ENCODE peak calls at places on chromosomes 6 and 20, in six cellular contexts. One of them, this sample, is unnamed.

GRCh38 chr6:79672631-79673065 is 41.5 kb downstream of the SH3BGRL2 start:
- DNase-seq in body of pancreas: no peak
- DNase-seq in left lung: no peak
- DNase-seq in mammary epithelial cell: peak; percentile 46
- DNase-seq in psoas muscle: no peak
- DNase-seq in CD8-positive, alpha-beta T cell: no peak
- DNase-seq in this sample: peak; percentile 82

GRCh38 chr6:5126214-5126613 is 41.1 kb downstream of the PPP1R3G start:
- DNase-seq in body of pancreas: no peak
- DNase-seq in left lung: no peak
- DNase-seq in mammary epithelial cell: no peak
- DNase-seq in psoas muscle: no peak
- DNase-seq in CD8-positive, alpha-beta T cell: no peak
- DNase-seq in this sample: no peak

GRCh38 chr6:43964659-43965570 is 162.3 kb downstream of the MRPL14 start:
- DNase-seq in body of pancreas: no peak
- DNase-seq in left lung: no peak
- DNase-seq in mammary epithelial cell: no peak
- DNase-seq in psoas muscle: no peak
- DNase-seq in CD8-positive, alpha-beta T cell: peak; percentile 29
- DNase-seq in this sample: peak; percentile 35

GRCh38 chr20:46699651-46700359 is 9.6 kb upstream of the SLC2A10 start:
- DNase-seq in body of pancreas: peak; percentile 33
- DNase-seq in left lung: no peak
- DNase-seq in mammary epithelial cell: peak; percentile 33
- DNase-seq in psoas muscle: no peak
- DNase-seq in CD8-positive, alpha-beta T cell: no peak
- DNase-seq in this sample: no peak

GRCh38 chr6:42025066-42025789 is 25.1 kb upstream of the TAF8 start:
- DNase-seq in body of pancreas: no peak
- DNase-seq in left lung: no peak
- DNase-seq in mammary epithelial cell: no peak
- DNase-seq in psoas muscle: no peak
- DNase-seq in CD8-positive, alpha-beta T cell: no peak
- DNase-seq in this sample: no peak

GRCh38 chr20:49821850-49822249 is 9.2 kb downstream of the SLC9A8 start:
- DNase-seq in body of pancreas: no peak
- DNase-seq in left lung: no peak
- DNase-seq in mammary epithelial cell: peak; percentile 37
- DNase-seq in psoas muscle: no peak
- DNase-seq in CD8-positive, alpha-beta T cell: no peak
- DNase-seq in this sample: no peak

GRCh38 chr6:121731381-121731780 is 295.9 kb downstream of the GJA1 start:
- DNase-seq in body of pancreas: no peak
- DNase-seq in left lung: no peak
- DNase-seq in mammary epithelial cell: no peak
- DNase-seq in psoas muscle: no peak
- DNase-seq in CD8-positive, alpha-beta T cell: no peak
- DNase-seq in this sample: no peak

GRCh38 chr6:163815796-163816195 is 401.3 kb downstream of the QKI start:
- DNase-seq in body of pancreas: no peak
- DNase-seq in left lung: no peak
- DNase-seq in mammary epithelial cell: no peak
- DNase-seq in psoas muscle: no peak
- DNase-seq in CD8-positive, alpha-beta T cell: no peak
- DNase-seq in this sample: no peak

GRCh38 chr20:45578151-45578660 is 878 bp downstream of the WFDC8 start:
- DNase-seq in body of pancreas: no peak
- DNase-seq in left lung: no peak
- DNase-seq in mammary epithelial cell: no peak
- DNase-seq in psoas muscle: no peak
- DNase-seq in CD8-positive, alpha-beta T cell: no peak
- DNase-seq in this sample: peak; percentile 4

GRCh38 chr6:130788954-130789353 is 38.3 kb upstream of the SMLR1 start:
- DNase-seq in body of pancreas: no peak
- DNase-seq in left lung: no peak
- DNase-seq in mammary epithelial cell: no peak
- DNase-seq in psoas muscle: no peak
- DNase-seq in CD8-positive, alpha-beta T cell: no peak
- DNase-seq in this sample: no peak

DNA sequence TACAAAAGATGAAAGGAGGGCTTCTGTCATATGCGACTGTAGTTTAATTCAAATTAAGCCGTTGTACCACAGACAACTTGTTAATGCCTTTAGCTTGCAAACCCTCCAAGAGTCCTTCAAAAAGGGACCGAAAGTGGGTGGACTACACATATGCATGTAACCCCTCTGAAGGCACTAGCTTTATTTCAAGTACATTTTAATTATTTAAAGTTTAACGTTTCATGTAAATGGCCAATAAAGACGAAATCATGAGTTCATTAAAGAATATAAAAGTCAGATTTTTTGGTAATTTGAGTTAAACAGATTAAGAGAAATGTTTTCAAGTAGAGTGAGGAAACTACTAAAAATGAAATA is 12.8 kb downstream of the PRDM13 start:
- DNase-seq in body of pancreas: no peak
- DNase-seq in left lung: no peak
- DNase-seq in mammary epithelial cell: no peak
- DNase-seq in psoas muscle: no peak
- DNase-seq in CD8-positive, alpha-beta T cell: no peak
- DNase-seq in this sample: no peak
- H3K27ac ChIP-seq in body of pancreas: no peak overlapping the region
- H3K27ac ChIP-seq in left lung: no peak overlapping the region
- H3K27ac ChIP-seq in mammary epithelial cell: no peak overlapping the region
- H3K27ac ChIP-seq in psoas muscle: no peak overlapping the region
- H3K27ac ChIP-seq in CD8-positive, alpha-beta T cell: no peak overlapping the region
- H3K27ac ChIP-seq in this sample: no peak overlapping the region

GRCh38 chr6:168397011-168397410 is 44.0 kb upstream of the SMOC2 start:
- DNase-seq in body of pancreas: no peak
- DNase-seq in left lung: no peak
- DNase-seq in mammary epithelial cell: no peak
- DNase-seq in psoas muscle: no peak
- DNase-seq in CD8-positive, alpha-beta T cell: no peak
- DNase-seq in this sample: no peak
- H3K9me3 ChIP-seq in body of pancreas: no peaks in the 10 kb centered on the region
- H3K9me3 ChIP-seq in left lung: no peaks in the 10 kb centered on the region
- H3K9me3 ChIP-seq in mammary epithelial cell: peaks cover 20% of the 10 kb centered on the region
- H3K9me3 ChIP-seq in psoas muscle: no peaks in the 10 kb centered on the region
- H3K9me3 ChIP-seq in CD8-positive, alpha-beta T cell: no peaks in the 10 kb centered on the region
- H3K9me3 ChIP-seq in this sample: no peaks in the 10 kb centered on the region

GRCh38 chr6:36289281-36290018 is 19.6 kb downstream of the PNPLA1 start:
- DNase-seq in body of pancreas: no peak
- DNase-seq in left lung: no peak
- DNase-seq in mammary epithelial cell: peak; percentile 47
- DNase-seq in psoas muscle: no peak
- DNase-seq in CD8-positive, alpha-beta T cell: no peak
- DNase-seq in this sample: peak; percentile 27
- H3K27ac ChIP-seq in body of pancreas: no peak overlapping the region
- H3K27ac ChIP-seq in left lung: no peak overlapping the region
- H3K27ac ChIP-seq in mammary epithelial cell: no peak overlapping the region
- H3K27ac ChIP-seq in psoas muscle: no peak overlapping the region
- H3K27ac ChIP-seq in CD8-positive, alpha-beta T cell: no peak overlapping the region
- H3K27ac ChIP-seq in this sample: no peak overlapping the region

GRCh38 chr6:169921853-169922779 is 170.7 kb downstream of the ERMARD start:
- DNase-seq in body of pancreas: no peak
- DNase-seq in left lung: peak; percentile 72
- DNase-seq in mammary epithelial cell: no peak
- DNase-seq in psoas muscle: no peak
- DNase-seq in CD8-positive, alpha-beta T cell: no peak
- DNase-seq in this sample: no peak
- H3K9me3 ChIP-seq in body of pancreas: no peaks in the 10 kb centered on the region
- H3K9me3 ChIP-seq in left lung: no peaks in the 10 kb centered on the region
- H3K9me3 ChIP-seq in mammary epithelial cell: peaks cover 7% of the 10 kb centered on the region
- H3K9me3 ChIP-seq in psoas muscle: no peaks in the 10 kb centered on the region
- H3K9me3 ChIP-seq in CD8-positive, alpha-beta T cell: no peaks in the 10 kb centered on the region
- H3K9me3 ChIP-seq in this sample: peaks cover 1% of the 10 kb centered on the region

DNA sequence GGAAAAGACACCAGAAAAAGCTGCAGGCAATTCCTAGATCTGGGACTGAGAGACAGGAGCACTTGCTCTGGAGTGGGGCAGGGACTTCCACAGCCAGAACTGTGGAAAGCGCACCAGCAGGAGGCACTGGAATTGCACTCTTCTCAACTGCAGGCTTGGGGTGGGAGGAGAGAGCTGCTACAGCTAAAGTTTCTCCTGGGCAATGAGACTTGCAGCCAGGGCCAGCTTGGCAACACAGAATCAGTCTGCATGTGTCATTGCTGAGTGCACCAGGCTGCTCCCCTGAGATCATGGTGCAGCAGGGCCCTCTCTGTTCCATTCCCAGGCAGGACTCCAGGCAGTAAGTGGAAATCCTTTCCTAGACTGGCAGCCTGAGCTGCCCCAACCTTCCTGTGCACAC is 145.8 kb downstream of the INSM1 start:
- DNase-seq in body of pancreas: no peak
- DNase-seq in left lung: no peak
- DNase-seq in mammary epithelial cell: no peak
- DNase-seq in psoas muscle: peak; percentile 53
- DNase-seq in CD8-positive, alpha-beta T cell: no peak
- DNase-seq in this sample: no peak
- H3K27ac ChIP-seq in body of pancreas: no peak overlapping the region
- H3K27ac ChIP-seq in left lung: no peak overlapping the region
- H3K27ac ChIP-seq in mammary epithelial cell: no peak overlapping the region
- H3K27ac ChIP-seq in psoas muscle: no peak overlapping the region
- H3K27ac ChIP-seq in CD8-positive, alpha-beta T cell: no peak overlapping the region
- H3K27ac ChIP-seq in this sample: no peak overlapping the region

DNA sequence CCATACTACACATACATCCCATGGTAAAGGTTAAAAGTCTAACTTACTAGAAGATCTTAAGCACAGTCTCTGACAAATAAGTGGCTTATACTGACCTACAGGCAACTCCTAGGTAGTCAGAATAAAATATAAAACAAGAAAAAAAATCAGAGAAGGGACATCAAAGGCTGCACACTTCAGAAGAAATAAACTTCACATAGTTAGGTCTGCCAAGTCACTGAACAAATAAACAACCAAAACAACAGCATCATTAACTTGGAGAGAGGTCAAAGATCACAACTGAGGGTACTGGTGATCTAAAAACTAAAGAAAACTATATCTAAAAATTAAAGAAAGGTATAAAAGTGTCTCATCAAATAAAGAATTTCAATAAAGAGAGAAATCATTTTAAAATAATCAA is 88.1 kb upstream of the UST start:
- DNase-seq in body of pancreas: no peak
- DNase-seq in left lung: no peak
- DNase-seq in mammary epithelial cell: no peak
- DNase-seq in psoas muscle: no peak
- DNase-seq in CD8-positive, alpha-beta T cell: no peak
- DNase-seq in this sample: no peak
- H3K9me3 ChIP-seq in body of pancreas: no peaks in the 10 kb centered on the region
- H3K9me3 ChIP-seq in left lung: peaks cover 7% of the 10 kb centered on the region
- H3K9me3 ChIP-seq in mammary epithelial cell: no peaks in the 10 kb centered on the region
- H3K9me3 ChIP-seq in psoas muscle: peaks cover 4% of the 10 kb centered on the region
- H3K9me3 ChIP-seq in CD8-positive, alpha-beta T cell: no peaks in the 10 kb centered on the region
- H3K9me3 ChIP-seq in this sample: no peaks in the 10 kb centered on the region

GRCh38 chr6:31850765-31851484 is 11.7 kb downstream of the NEU1 start:
- DNase-seq in body of pancreas: no peak
- DNase-seq in left lung: no peak
- DNase-seq in mammary epithelial cell: no peak
- DNase-seq in psoas muscle: no peak
- DNase-seq in CD8-positive, alpha-beta T cell: no peak
- DNase-seq in this sample: no peak

GRCh38 chr6:31847276-31847978 is 15.2 kb downstream of the NEU1 start:
- DNase-seq in body of pancreas: no peak
- DNase-seq in left lung: no peak
- DNase-seq in mammary epithelial cell: no peak
- DNase-seq in psoas muscle: no peak
- DNase-seq in CD8-positive, alpha-beta T cell: no peak
- DNase-seq in this sample: no peak

GRCh38 chr6:31851485-31851832 is 11.2 kb downstream of the NEU1 start:
- DNase-seq in body of pancreas: no peak
- DNase-seq in left lung: no peak
- DNase-seq in mammary epithelial cell: no peak
- DNase-seq in psoas muscle: no peak
- DNase-seq in CD8-positive, alpha-beta T cell: no peak
- DNase-seq in this sample: no peak
- H3K27ac ChIP-seq in body of pancreas: no peak overlapping the region
- H3K27ac ChIP-seq in left lung: no peak overlapping the region
- H3K27ac ChIP-seq in mammary epithelial cell: no peak overlapping the region
- H3K27ac ChIP-seq in psoas muscle: no peak overlapping the region
- H3K27ac ChIP-seq in CD8-positive, alpha-beta T cell: no peak overlapping the region
- H3K27ac ChIP-seq in this sample: no peak overlapping the region